ENCODE peak calls at places on chromosomes 4 and X, in ten cellular contexts. One of them, this sample, is unnamed.

GRCh38 chr4:78119698-78120097 is 62.6 kb downstream of the FRAS1 start:
- DNase-seq in M059J: no peak
- DNase-seq in RWPE1: no peak
- DNase-seq in hippocampal formation: no peak
- DNase-seq in choroid plexus epithelial cell: no peak
- DNase-seq in spleen: no peak
- DNase-seq in T-helper 1 cell: no peak
- DNase-seq in stimulated activated CD4-positive, alpha-beta T cell treated with anti-CD3 and anti-CD28 coated beads, TNF-alpha, amount 100 ng/mL, for 1 hour: no peak
- DNase-seq in nucleus accumbens: no peak
- DNase-seq in bronchial epithelial cell: peak
- DNase-seq in this sample: no peak

GRCh38 chr4:102196221-102196620 is 149.1 kb downstream of the SLC39A8 start:
- DNase-seq in spleen: no peak
- DNase-seq in stimulated activated CD4-positive, alpha-beta T cell treated with anti-CD3 and anti-CD28 coated beads, TNF-alpha, amount 100 ng/mL, for 1 hour: no peak
- DNase-seq in hippocampal formation: no peak
- DNase-seq in RWPE1: peak
- DNase-seq in T-helper 1 cell: no peak
- DNase-seq in nucleus accumbens: no peak
- DNase-seq in M059J: peak
- DNase-seq in choroid plexus epithelial cell: peak
- DNase-seq in bronchial epithelial cell: peak
- DNase-seq in this sample: no peak

GRCh38 chrX:120137439-120137838 is 21.0 kb upstream of the RHOXF2 start:
- DNase-seq in stimulated activated CD4-positive, alpha-beta T cell treated with anti-CD3 and anti-CD28 coated beads, TNF-alpha, amount 100 ng/mL, for 1 hour: no peak
- DNase-seq in bronchial epithelial cell: no peak
- DNase-seq in choroid plexus epithelial cell: no peak
- DNase-seq in M059J: no peak
- DNase-seq in nucleus accumbens: no peak
- DNase-seq in hippocampal formation: no peak
- DNase-seq in spleen: no peak
- DNase-seq in RWPE1: no peak
- DNase-seq in T-helper 1 cell: no peak
- DNase-seq in this sample: no peak

GRCh38 chrX:55342533-55343501 is 78.1 kb upstream of the PAGE3 start:
- DNase-seq in T-helper 1 cell: peak
- DNase-seq in RWPE1: peak
- DNase-seq in nucleus accumbens: no peak
- DNase-seq in stimulated activated CD4-positive, alpha-beta T cell treated with anti-CD3 and anti-CD28 coated beads, TNF-alpha, amount 100 ng/mL, for 1 hour: no peak
- DNase-seq in spleen: no peak
- DNase-seq in M059J: peak
- DNase-seq in hippocampal formation: no peak
- DNase-seq in bronchial epithelial cell: peak
- DNase-seq in choroid plexus epithelial cell: peak
- DNase-seq in this sample: no peak

GRCh38 chr4:105840426-105841174 is 54.7 kb upstream of the NPNT start:
- DNase-seq in spleen: no peak
- DNase-seq in nucleus accumbens: no peak
- DNase-seq in hippocampal formation: no peak
- DNase-seq in choroid plexus epithelial cell: no peak
- DNase-seq in T-helper 1 cell: no peak
- DNase-seq in bronchial epithelial cell: no peak
- DNase-seq in RWPE1: no peak
- DNase-seq in stimulated activated CD4-positive, alpha-beta T cell treated with anti-CD3 and anti-CD28 coated beads, TNF-alpha, amount 100 ng/mL, for 1 hour: no peak
- DNase-seq in M059J: no peak
- DNase-seq in this sample: no peak

GRCh38 chr4:111960241-111960667 is 185.0 kb upstream of the FAM241A start:
- DNase-seq in choroid plexus epithelial cell: peak
- DNase-seq in T-helper 1 cell: no peak
- DNase-seq in hippocampal formation: no peak
- DNase-seq in RWPE1: no peak
- DNase-seq in spleen: no peak
- DNase-seq in stimulated activated CD4-positive, alpha-beta T cell treated with anti-CD3 and anti-CD28 coated beads, TNF-alpha, amount 100 ng/mL, for 1 hour: no peak
- DNase-seq in bronchial epithelial cell: peak
- DNase-seq in nucleus accumbens: no peak
- DNase-seq in M059J: peak
- DNase-seq in this sample: no peak

GRCh38 chrX:7228226-7228625 is 80.3 kb upstream of the PUDP start:
- DNase-seq in nucleus accumbens: no peak
- DNase-seq in spleen: no peak
- DNase-seq in RWPE1: no peak
- DNase-seq in stimulated activated CD4-positive, alpha-beta T cell treated with anti-CD3 and anti-CD28 coated beads, TNF-alpha, amount 100 ng/mL, for 1 hour: no peak
- DNase-seq in M059J: no peak
- DNase-seq in choroid plexus epithelial cell: no peak
- DNase-seq in hippocampal formation: no peak
- DNase-seq in T-helper 1 cell: no peak
- DNase-seq in bronchial epithelial cell: no peak
- DNase-seq in this sample: no peak

GRCh38 chrX:11097920-11098319 is 13.2 kb upstream of the HCCS start:
- DNase-seq in RWPE1: no peak
- DNase-seq in spleen: no peak
- DNase-seq in stimulated activated CD4-positive, alpha-beta T cell treated with anti-CD3 and anti-CD28 coated beads, TNF-alpha, amount 100 ng/mL, for 1 hour: no peak
- DNase-seq in hippocampal formation: no peak
- DNase-seq in choroid plexus epithelial cell: no peak
- DNase-seq in nucleus accumbens: no peak
- DNase-seq in T-helper 1 cell: no peak
- DNase-seq in bronchial epithelial cell: no peak
- DNase-seq in M059J: no peak
- DNase-seq in this sample: no peak

GRCh38 chr4:112038861-112039260 is 106.4 kb upstream of the FAM241A start:
- DNase-seq in nucleus accumbens: no peak
- DNase-seq in bronchial epithelial cell: peak
- DNase-seq in hippocampal formation: no peak
- DNase-seq in M059J: peak
- DNase-seq in RWPE1: no peak
- DNase-seq in choroid plexus epithelial cell: peak
- DNase-seq in T-helper 1 cell: no peak
- DNase-seq in stimulated activated CD4-positive, alpha-beta T cell treated with anti-CD3 and anti-CD28 coated beads, TNF-alpha, amount 100 ng/mL, for 1 hour: no peak
- DNase-seq in spleen: no peak
- DNase-seq in this sample: no peak

GRCh38 chrX:1673337-1673736 is 58.5 kb downstream of the ASMT start:
- DNase-seq in hippocampal formation: no peak
- DNase-seq in T-helper 1 cell: peak
- DNase-seq in nucleus accumbens: no peak
- DNase-seq in M059J: peak
- DNase-seq in spleen: peak
- DNase-seq in RWPE1: no peak
- DNase-seq in bronchial epithelial cell: no peak
- DNase-seq in choroid plexus epithelial cell: peak
- DNase-seq in stimulated activated CD4-positive, alpha-beta T cell treated with anti-CD3 and anti-CD28 coated beads, TNF-alpha, amount 100 ng/mL, for 1 hour: no peak
- DNase-seq in this sample: no peak

GRCh38 chr4:15636818-15637217 is 18.3 kb downstream of the FBXL5 start:
- DNase-seq in choroid plexus epithelial cell: no peak
- DNase-seq in hippocampal formation: no peak
- DNase-seq in nucleus accumbens: no peak
- DNase-seq in T-helper 1 cell: no peak
- DNase-seq in M059J: no peak
- DNase-seq in spleen: no peak
- DNase-seq in stimulated activated CD4-positive, alpha-beta T cell treated with anti-CD3 and anti-CD28 coated beads, TNF-alpha, amount 100 ng/mL, for 1 hour: no peak
- DNase-seq in RWPE1: no peak
- DNase-seq in bronchial epithelial cell: peak
- DNase-seq in this sample: no peak

GRCh38 chr4:104073245-104073644 is 353.5 kb upstream of the TACR3 start:
- DNase-seq in spleen: no peak
- DNase-seq in bronchial epithelial cell: no peak
- DNase-seq in RWPE1: no peak
- DNase-seq in T-helper 1 cell: no peak
- DNase-seq in hippocampal formation: no peak
- DNase-seq in nucleus accumbens: no peak
- DNase-seq in stimulated activated CD4-positive, alpha-beta T cell treated with anti-CD3 and anti-CD28 coated beads, TNF-alpha, amount 100 ng/mL, for 1 hour: no peak
- DNase-seq in M059J: no peak
- DNase-seq in choroid plexus epithelial cell: no peak
- DNase-seq in this sample: no peak

GRCh38 chr4:1364217-1364616 is 17.2 kb downstream of the UVSSA start:
- DNase-seq in M059J: no peak
- DNase-seq in stimulated activated CD4-positive, alpha-beta T cell treated with anti-CD3 and anti-CD28 coated beads, TNF-alpha, amount 100 ng/mL, for 1 hour: no peak
- DNase-seq in choroid plexus epithelial cell: no peak
- DNase-seq in T-helper 1 cell: no peak
- DNase-seq in bronchial epithelial cell: no peak
- DNase-seq in RWPE1: no peak
- DNase-seq in spleen: no peak
- DNase-seq in nucleus accumbens: no peak
- DNase-seq in hippocampal formation: no peak
- DNase-seq in this sample: peak

GRCh38 chrX:99095965-99096364 is 1314.1 kb downstream of the PCDH19 start:
- DNase-seq in M059J: no peak
- DNase-seq in spleen: no peak
- DNase-seq in RWPE1: no peak
- DNase-seq in T-helper 1 cell: no peak
- DNase-seq in bronchial epithelial cell: no peak
- DNase-seq in choroid plexus epithelial cell: no peak
- DNase-seq in stimulated activated CD4-positive, alpha-beta T cell treated with anti-CD3 and anti-CD28 coated beads, TNF-alpha, amount 100 ng/mL, for 1 hour: no peak
- DNase-seq in hippocampal formation: no peak
- DNase-seq in nucleus accumbens: no peak
- DNase-seq in this sample: no peak

GRCh38 chrX:10773318-10773717 is 152.9 kb upstream of the MID1 start:
- DNase-seq in RWPE1: no peak
- DNase-seq in choroid plexus epithelial cell: no peak
- DNase-seq in nucleus accumbens: no peak
- DNase-seq in bronchial epithelial cell: no peak
- DNase-seq in T-helper 1 cell: no peak
- DNase-seq in M059J: no peak
- DNase-seq in stimulated activated CD4-positive, alpha-beta T cell treated with anti-CD3 and anti-CD28 coated beads, TNF-alpha, amount 100 ng/mL, for 1 hour: no peak
- DNase-seq in hippocampal formation: no peak
- DNase-seq in spleen: no peak
- DNase-seq in this sample: no peak

GRCh38 chr4:4419896-4420295 is 33.0 kb downstream of the NSG1 start:
- DNase-seq in bronchial epithelial cell: no peak
- DNase-seq in hippocampal formation: no peak
- DNase-seq in choroid plexus epithelial cell: no peak
- DNase-seq in nucleus accumbens: no peak
- DNase-seq in stimulated activated CD4-positive, alpha-beta T cell treated with anti-CD3 and anti-CD28 coated beads, TNF-alpha, amount 100 ng/mL, for 1 hour: no peak
- DNase-seq in M059J: no peak
- DNase-seq in T-helper 1 cell: no peak
- DNase-seq in RWPE1: no peak
- DNase-seq in spleen: no peak
- DNase-seq in this sample: peak

GRCh38 chr4:137253949-137254348 is 278.3 kb downstream of the PCDH18 start:
- DNase-seq in hippocampal formation: no peak
- DNase-seq in spleen: no peak
- DNase-seq in M059J: peak
- DNase-seq in nucleus accumbens: no peak
- DNase-seq in RWPE1: no peak
- DNase-seq in T-helper 1 cell: no peak
- DNase-seq in bronchial epithelial cell: peak
- DNase-seq in stimulated activated CD4-positive, alpha-beta T cell treated with anti-CD3 and anti-CD28 coated beads, TNF-alpha, amount 100 ng/mL, for 1 hour: no peak
- DNase-seq in choroid plexus epithelial cell: peak
- DNase-seq in this sample: no peak

GRCh38 chr4:157115613-157116340 is 39.8 kb downstream of the GLRB start:
- DNase-seq in T-helper 1 cell: no peak
- DNase-seq in stimulated activated CD4-positive, alpha-beta T cell treated with anti-CD3 and anti-CD28 coated beads, TNF-alpha, amount 100 ng/mL, for 1 hour: no peak
- DNase-seq in bronchial epithelial cell: peak
- DNase-seq in hippocampal formation: no peak
- DNase-seq in nucleus accumbens: no peak
- DNase-seq in spleen: no peak
- DNase-seq in choroid plexus epithelial cell: peak
- DNase-seq in M059J: peak
- DNase-seq in RWPE1: peak
- DNase-seq in this sample: no peak

GRCh38 chr4:80221161-80221560 is 23.9 kb downstream of the PRDM8 start:
- DNase-seq in T-helper 1 cell: no peak
- DNase-seq in nucleus accumbens: no peak
- DNase-seq in bronchial epithelial cell: no peak
- DNase-seq in choroid plexus epithelial cell: peak
- DNase-seq in stimulated activated CD4-positive, alpha-beta T cell treated with anti-CD3 and anti-CD28 coated beads, TNF-alpha, amount 100 ng/mL, for 1 hour: no peak
- DNase-seq in spleen: no peak
- DNase-seq in hippocampal formation: no peak
- DNase-seq in RWPE1: no peak
- DNase-seq in M059J: peak
- DNase-seq in this sample: no peak

GRCh38 chr4:142324572-142324971 is 521.5 kb downstream of the INPP4B start:
- DNase-seq in hippocampal formation: no peak
- DNase-seq in T-helper 1 cell: no peak
- DNase-seq in spleen: no peak
- DNase-seq in M059J: no peak
- DNase-seq in bronchial epithelial cell: no peak
- DNase-seq in RWPE1: no peak
- DNase-seq in stimulated activated CD4-positive, alpha-beta T cell treated with anti-CD3 and anti-CD28 coated beads, TNF-alpha, amount 100 ng/mL, for 1 hour: no peak
- DNase-seq in choroid plexus epithelial cell: no peak
- DNase-seq in nucleus accumbens: no peak
- DNase-seq in this sample: no peak

GRCh38 chr4:105544517-105544916 is 7.9 kb upstream of the ARHGEF38 start:
- DNase-seq in stimulated activated CD4-positive, alpha-beta T cell treated with anti-CD3 and anti-CD28 coated beads, TNF-alpha, amount 100 ng/mL, for 1 hour: no peak
- DNase-seq in M059J: no peak
- DNase-seq in bronchial epithelial cell: peak
- DNase-seq in RWPE1: no peak
- DNase-seq in choroid plexus epithelial cell: no peak
- DNase-seq in spleen: no peak
- DNase-seq in hippocampal formation: no peak
- DNase-seq in nucleus accumbens: no peak
- DNase-seq in T-helper 1 cell: no peak
- DNase-seq in this sample: no peak

GRCh38 chr4:55116450-55116849 is 8.9 kb downstream of the KDR start:
- DNase-seq in nucleus accumbens: no peak
- DNase-seq in RWPE1: no peak
- DNase-seq in spleen: no peak
- DNase-seq in T-helper 1 cell: no peak
- DNase-seq in bronchial epithelial cell: peak
- DNase-seq in choroid plexus epithelial cell: peak
- DNase-seq in stimulated activated CD4-positive, alpha-beta T cell treated with anti-CD3 and anti-CD28 coated beads, TNF-alpha, amount 100 ng/mL, for 1 hour: no peak
- DNase-seq in hippocampal formation: no peak
- DNase-seq in M059J: peak
- DNase-seq in this sample: no peak

GRCh38 chrX:149314031-149314430 is 191.1 kb downstream of the IDS start:
- DNase-seq in bronchial epithelial cell: peak
- DNase-seq in RWPE1: no peak
- DNase-seq in stimulated activated CD4-positive, alpha-beta T cell treated with anti-CD3 and anti-CD28 coated beads, TNF-alpha, amount 100 ng/mL, for 1 hour: no peak
- DNase-seq in spleen: no peak
- DNase-seq in choroid plexus epithelial cell: peak
- DNase-seq in hippocampal formation: no peak
- DNase-seq in T-helper 1 cell: no peak
- DNase-seq in nucleus accumbens: no peak
- DNase-seq in M059J: no peak
- DNase-seq in this sample: no peak

GRCh38 chrX:153537526-153538295 is 20.3 kb downstream of the ATP2B3 start:
- DNase-seq in T-helper 1 cell: no peak
- DNase-seq in bronchial epithelial cell: no peak
- DNase-seq in choroid plexus epithelial cell: no peak
- DNase-seq in nucleus accumbens: no peak
- DNase-seq in stimulated activated CD4-positive, alpha-beta T cell treated with anti-CD3 and anti-CD28 coated beads, TNF-alpha, amount 100 ng/mL, for 1 hour: no peak
- DNase-seq in hippocampal formation: no peak
- DNase-seq in RWPE1: no peak
- DNase-seq in spleen: no peak
- DNase-seq in M059J: no peak
- DNase-seq in this sample: no peak

GRCh38 chr4:105600256-105600655 is 47.8 kb downstream of the ARHGEF38 start:
- DNase-seq in bronchial epithelial cell: no peak
- DNase-seq in choroid plexus epithelial cell: no peak
- DNase-seq in T-helper 1 cell: no peak
- DNase-seq in hippocampal formation: no peak
- DNase-seq in nucleus accumbens: no peak
- DNase-seq in stimulated activated CD4-positive, alpha-beta T cell treated with anti-CD3 and anti-CD28 coated beads, TNF-alpha, amount 100 ng/mL, for 1 hour: no peak
- DNase-seq in spleen: no peak
- DNase-seq in M059J: no peak
- DNase-seq in RWPE1: no peak
- DNase-seq in this sample: no peak

GRCh38 chr4:102299708-102300107 is 45.6 kb downstream of the SLC39A8 start:
- DNase-seq in M059J: peak
- DNase-seq in choroid plexus epithelial cell: peak
- DNase-seq in T-helper 1 cell: peak
- DNase-seq in hippocampal formation: no peak
- DNase-seq in RWPE1: peak
- DNase-seq in nucleus accumbens: no peak
- DNase-seq in spleen: no peak
- DNase-seq in stimulated activated CD4-positive, alpha-beta T cell treated with anti-CD3 and anti-CD28 coated beads, TNF-alpha, amount 100 ng/mL, for 1 hour: no peak
- DNase-seq in bronchial epithelial cell: peak
- DNase-seq in this sample: no peak

GRCh38 chrX:150508461-150509367 is 59.7 kb upstream of the MTM1 start:
- DNase-seq in spleen: no peak
- DNase-seq in hippocampal formation: peak
- DNase-seq in RWPE1: no peak
- DNase-seq in bronchial epithelial cell: no peak
- DNase-seq in stimulated activated CD4-positive, alpha-beta T cell treated with anti-CD3 and anti-CD28 coated beads, TNF-alpha, amount 100 ng/mL, for 1 hour: no peak
- DNase-seq in nucleus accumbens: peak
- DNase-seq in M059J: no peak
- DNase-seq in T-helper 1 cell: no peak
- DNase-seq in choroid plexus epithelial cell: peak
- DNase-seq in this sample: no peak

GRCh38 chrX:46574941-46575381 is 1.4 kb downstream of the CHST7 start:
- DNase-seq in hippocampal formation: no peak
- DNase-seq in T-helper 1 cell: peak
- DNase-seq in spleen: peak
- DNase-seq in M059J: no peak
- DNase-seq in nucleus accumbens: no peak
- DNase-seq in RWPE1: no peak
- DNase-seq in stimulated activated CD4-positive, alpha-beta T cell treated with anti-CD3 and anti-CD28 coated beads, TNF-alpha, amount 100 ng/mL, for 1 hour: no peak
- DNase-seq in bronchial epithelial cell: no peak
- DNase-seq in choroid plexus epithelial cell: peak
- DNase-seq in this sample: no peak